ENCODE peak calls at places on chromosome 11, in four cellular contexts. Q is nephron progenitor cell, J is WERI-Rb-1, U is brain microvascular endothelial cell. N is an unnamed sample.

GRCh38 chr11:62508336-62509058 is 38.1 kb downstream of the AHNAK start:
- DNase-seq in U (peak; percentile 17), Q (peak; percentile 58), J (no peak), N (no peak)

GRCh38 chr11:77080643-77081210 is 14.0 kb downstream of the CAPN5 start:
- DNase-seq in U (peak; percentile 35), J (no peak), Q (no peak), N (no peak)

GRCh38 chr11:114354076-114354475 is 46.2 kb downstream of the C11orf71 start:
- DNase-seq in U (peak; percentile 98), J (no peak), Q (no peak), N (no peak)

GRCh38 chr11:94449029-94449428 is 44.6 kb downstream of the MRE11 start:
- DNase-seq in Q (no peak), J (no peak), U (no peak), N (no peak)

GRCh38 chr11:35822815-35823495 is 120.9 kb upstream of the LDLRAD3 start:
- DNase-seq in J (no peak), U (no peak), Q (no peak), N (no peak)

GRCh38 chr11:97894978-97895377 is 1125.8 kb upstream of the CNTN5 start:
- DNase-seq in Q (no peak), J (no peak), U (no peak), N (no peak)

GRCh38 chr11:103338621-103339484 is 229.6 kb downstream of the DYNC2H1 start:
- DNase-seq in U (peak; percentile 67), J (peak; percentile 62), Q (peak; percentile 6), N (no peak)

GRCh38 chr11:133636686-133637085 is 104.4 kb upstream of the OPCML start:
- DNase-seq in U (no peak), J (no peak), Q (no peak), N (no peak)

GRCh38 chr11:96267490-96268010 is 75.4 kb downstream of the MAML2 start:
- DNase-seq in Q (no peak), J (no peak), U (no peak), N (peak; percentile 41)

GRCh38 chr11:109552376-109552775 is 130.4 kb downstream of the C11orf87 start:
- DNase-seq in U (no peak), J (no peak), Q (no peak), N (no peak)

GRCh38 chr11:99325807-99326206 is 305.1 kb downstream of the CNTN5 start:
- DNase-seq in J (no peak), U (peak; percentile 87), Q (no peak), N (no peak)

GRCh38 chr11:61162092-61162935 is 1.1 kb upstream of the VPS37C start:
- DNase-seq in Q (peak; percentile 25), J (peak; percentile 49), U (peak; percentile 23), N (no peak)

GRCh38 chr11:130606781-130607511 is 158.5 kb downstream of the ADAMTS15 start:
- DNase-seq in U (no peak), J (no peak), Q (peak; percentile 29), N (no peak)

GRCh38 chr11:29260939-29261705 is 755.7 kb downstream of the KCNA4 start:
- DNase-seq in J (no peak), Q (no peak), U (peak; percentile 36), N (no peak)

GRCh38 chr11:47440054-47440476 is 8.9 kb downstream of the RAPSN start:
- DNase-seq in U (no peak), J (no peak), Q (no peak), N (no peak)

GRCh38 chr11:2211113-2211971 is 39.7 kb upstream of the TH start:
- DNase-seq in U (no peak), J (peak; percentile 74), Q (no peak), N (no peak)

GRCh38 chr11:103541186-103541795 is 432.1 kb downstream of the DYNC2H1 start:
- DNase-seq in J (peak; percentile 31), Q (no peak), U (no peak), N (no peak)

GRCh38 chr11:8247312-8247711 is 16.4 kb downstream of the LMO1 start:
- DNase-seq in J (no peak), U (no peak), Q (no peak), N (no peak)

GRCh38 chr11:2655834-2656622 is 43.8 kb downstream of the KCNQ1OT1 start:
- DNase-seq in Q (no peak), U (peak; percentile 21), J (no peak), N (no peak)

GRCh38 chr11:76770642-76771445 is 12.3 kb upstream of the TSKU start:
- DNase-seq in U (peak; percentile 97), J (no peak), Q (no peak), N (no peak)

GRCh38 chr11:126310229-126310991 is 6.5 kb downstream of the DCPS start:
- DNase-seq in J (peak; percentile 81), U (peak; percentile 66), Q (peak; percentile 83), N (peak; percentile 36)

GRCh38 chr11:118845369-118845768 is 38.3 kb upstream of the CXCR5 start:
- DNase-seq in U (peak; percentile 53), Q (no peak), J (no peak), N (no peak)

GRCh38 chr11:10348650-10349280 is 43.9 kb downstream of the ADM start:
- DNase-seq in J (no peak), Q (no peak), U (no peak), N (no peak)

GRCh38 chr11:134797411-134798089 is 385.5 kb upstream of the B3GAT1 start:
- DNase-seq in U (no peak), J (no peak), Q (no peak), N (no peak)

GRCh38 chr11:102470257-102470656 is 17.7 kb upstream of the TMEM123 start:
- DNase-seq in U (no peak), Q (no peak), J (no peak), N (no peak)

GRCh38 chr11:94926698-94927237 is 46.6 kb downstream of the CWC15 start:
- DNase-seq in J (no peak), Q (peak; percentile 32), U (peak; percentile 93), N (no peak)

GRCh38 chr11:128604723-128605122 is 17.4 kb upstream of the ETS1 start:
- DNase-seq in J (no peak), U (no peak), Q (no peak), N (no peak)

GRCh38 chr11:107856981-107857517 is 1.5 kb downstream of the SLC35F2 start:
- DNase-seq in U (no peak), J (no peak), Q (no peak), N (no peak)

GRCh38 chr11:112588252-112588668 is 327.6 kb upstream of the PLET1 start:
- DNase-seq in U (peak; percentile 81), Q (peak; percentile 65), J (peak; percentile 74), N (no peak)

GRCh38 chr11:129286813-129287212 is 88.8 kb upstream of the BARX2 start:
- DNase-seq in Q (no peak), U (no peak), J (no peak), N (no peak)

GRCh38 chr11:62430350-62430749 is 11.5 kb downstream of the SCGB1A1 start:
- DNase-seq in U (no peak), Q (no peak), J (no peak), N (no peak)

GRCh38 chr11:117231637-117232021 is 244 bp downstream of the PCSK7 start:
- DNase-seq in J (no peak), Q (no peak), U (no peak), N (no peak)

GRCh38 chr11:90601261-90601660 is 378.4 kb upstream of the CHORDC1 start:
- DNase-seq in U (no peak), Q (no peak), J (no peak), N (no peak)

GRCh38 chr11:63020671-63021255 is 5.1 kb upstream of the SLC22A8 start:
- DNase-seq in Q (peak; percentile 31), J (peak; percentile 41), U (no peak), N (no peak)